ENCODE peak calls at places on chromosomes 3 and 15, in seven cellular contexts. C, T, G, Q, F, B and P are unnamed samples.

GRCh38 chr15:63221346-63221745 is 31.9 kb downstream of the RAB8B start:
- DNase-seq in C (no peak), T (no peak), G (no peak), Q (no peak), F (peak; percentile 75), B (peak; percentile 61), P (no peak)

GRCh38 chr3:136783708-136784191 is 31.6 kb upstream of the STAG1 start:
- DNase-seq in C (no peak), T (no peak), G (peak; percentile 25), Q (peak; percentile 53), F (peak; percentile 34), B (no peak), P (no peak)

GRCh38 chr3:187223799-187224198 is 26.5 kb downstream of the RTP1 start:
- DNase-seq in C (no peak), T (no peak), G (no peak), Q (peak; percentile 49), F (peak; percentile 71), B (no peak), P (no peak)

GRCh38 chr3:164486150-164486549 is 592.1 kb downstream of the SI start:
- DNase-seq in C (no peak), T (no peak), G (no peak), Q (peak; percentile 10), F (no peak), B (no peak), P (no peak)

GRCh38 chr15:74317820-74318375 is 49.5 kb downstream of the CYP11A1 start:
- DNase-seq in C (no peak), T (peak; percentile 48), G (peak; percentile 95), Q (peak; percentile 96), F (peak; percentile 11), B (peak; percentile 54), P (peak; percentile 89)

GRCh38 chr15:63380828-63381282 is 791 bp downstream of the CA12 start:
- DNase-seq in C (no peak), T (no peak), G (no peak), Q (no peak), F (no peak), B (peak; percentile 37), P (no peak)

GRCh38 chr3:134017490-134017889 is 12.2 kb downstream of the SLCO2A1 start:
- DNase-seq in C (no peak), T (no peak), G (no peak), Q (no peak), F (no peak), B (no peak), P (no peak)

GRCh38 chr3:44893097-44893496 is 18.7 kb downstream of the TGM4 start:
- DNase-seq in C (no peak), T (peak; percentile 43), G (peak; percentile 77), Q (peak; percentile 57), F (peak; percentile 66), B (no peak), P (no peak)

GRCh38 chr15:42619641-42620371 is 44.4 kb downstream of the STARD9 start:
- DNase-seq in C (no peak), T (no peak), G (peak; percentile 10), Q (no peak), F (no peak), B (no peak), P (no peak)

GRCh38 chr3:123792473-123793201 is 91.5 kb downstream of the MYLK start:
- DNase-seq in C (no peak), T (no peak), G (peak; percentile 46), Q (no peak), F (peak; percentile 81), B (no peak), P (no peak)

GRCh38 chr15:47983533-47983932 is 137.3 kb upstream of the SLC24A5 start:
- DNase-seq in C (no peak), T (no peak), G (no peak), Q (no peak), F (peak; percentile 13), B (no peak), P (no peak)
- TF ChIP-seq CTCF in C (peak; percentile 6), T (no peak), G (no peak), Q (no peak), F (peak; percentile 40), B (no peak), P (no peak)

DNA sequence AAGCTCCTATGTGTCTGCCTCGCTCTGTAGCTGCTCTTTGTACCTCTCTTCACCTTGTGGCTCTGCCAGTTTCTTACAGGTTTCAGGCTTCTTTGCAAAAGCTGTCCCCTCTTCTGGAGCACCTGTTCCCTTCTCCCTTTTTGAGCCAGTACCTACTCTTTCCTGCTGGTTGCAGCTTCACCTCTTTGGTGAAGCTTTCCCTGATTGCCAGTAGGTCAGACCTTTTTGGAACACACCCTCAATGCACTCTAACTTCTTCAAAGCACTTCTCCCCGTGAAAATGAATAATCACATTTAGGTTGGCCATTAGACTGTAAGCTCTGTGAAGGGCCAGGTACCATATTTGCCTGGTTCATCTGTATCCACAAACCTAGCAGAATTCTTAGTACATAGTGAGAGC is 60.3 kb downstream of the BHLHE40 start:
- DNase-seq in C (no peak), T (no peak), G (no peak), Q (no peak), F (no peak), B (no peak), P (no peak)
- TF ChIP-seq CTCF in C (no peak), T (no peak), G (no peak), Q (no peak), F (no peak), B (no peak), P (no peak)

GRCh38 chr3:152961323-152961722 is 126.4 kb downstream of the P2RY1 start:
- DNase-seq in C (peak; percentile 12), T (no peak), G (peak; percentile 34), Q (peak; percentile 55), F (peak; percentile 78), B (no peak), P (no peak)
- TF ChIP-seq CTCF in C (peak; percentile 22), T (no peak), G (peak; percentile 38), Q (peak; percentile 45), F (peak; percentile 83), B (no peak), P (peak; percentile 27)

GRCh38 chr3:170640737-170641171 is 54.9 kb upstream of the SLC7A14 start:
- DNase-seq in C (no peak), T (no peak), G (no peak), Q (no peak), F (no peak), B (no peak), P (no peak)

GRCh38 chr3:170642882-170643601 is 57.2 kb upstream of the SLC7A14 start:
- DNase-seq in C (no peak), T (no peak), G (no peak), Q (no peak), F (no peak), B (no peak), P (no peak)

GRCh38 chr3:170643831-170644230 is 58.0 kb upstream of the SLC7A14 start:
- DNase-seq in C (no peak), T (no peak), G (no peak), Q (no peak), F (no peak), B (no peak), P (peak; percentile 68)

GRCh38 chr3:170639003-170639402 is 53.1 kb upstream of the SLC7A14 start:
- DNase-seq in C (no peak), T (no peak), G (no peak), Q (no peak), F (no peak), B (no peak), P (no peak)

GRCh38 chr3:170641510-170642236 is 55.8 kb upstream of the SLC7A14 start:
- DNase-seq in C (no peak), T (no peak), G (no peak), Q (no peak), F (no peak), B (no peak), P (no peak)
- TF ChIP-seq CTCF in C (no peak), T (no peak), G (no peak), Q (no peak), F (no peak), B (no peak), P (no peak)

DNA sequence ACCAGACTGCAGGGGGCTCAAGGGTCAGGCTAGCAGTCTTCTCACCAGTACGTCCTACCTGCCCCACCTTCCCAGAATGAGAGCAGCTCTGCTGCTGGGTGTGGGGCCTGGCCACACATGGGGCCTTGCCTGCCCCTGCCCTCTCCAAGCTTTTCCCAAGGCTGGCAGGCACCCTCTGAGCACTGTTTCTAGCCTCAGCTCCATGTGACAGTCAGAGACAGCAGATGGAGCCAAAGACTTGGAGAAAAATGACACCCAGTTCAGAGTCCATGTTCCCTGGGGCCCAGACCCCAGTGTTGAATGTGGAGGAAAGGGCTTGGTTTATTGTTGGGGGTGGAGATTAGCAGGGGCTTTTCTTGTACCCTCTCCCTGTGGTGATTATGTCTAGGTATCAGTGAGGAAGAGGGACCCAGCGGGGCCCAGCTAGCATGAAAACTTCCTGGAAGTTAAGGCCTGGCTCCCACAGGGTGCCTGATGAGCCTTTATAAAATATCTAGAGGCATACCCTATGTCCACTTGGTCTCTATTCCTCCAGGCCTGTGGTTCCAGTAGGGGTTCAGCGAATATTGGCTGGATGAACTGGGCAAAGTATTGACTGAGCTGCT is 153.8 kb downstream of the EEFSEC start:
- DNase-seq in C (no peak), T (no peak), G (no peak), Q (peak; percentile 4), F (peak; percentile 7), B (no peak), P (peak; percentile 70)
- TF ChIP-seq CTCF in C (no peak), T (no peak), G (no peak), Q (peak; percentile 17), F (peak; percentile 37), B (no peak), P (peak; percentile 75)

GRCh38 chr15:26841514-26841913 is 25.3 kb upstream of the GABRA5 start:
- DNase-seq in C (no peak), T (no peak), G (no peak), Q (no peak), F (no peak), B (no peak), P (no peak)

GRCh38 chr15:26841941-26842340 is 24.9 kb upstream of the GABRA5 start:
- DNase-seq in C (no peak), T (no peak), G (no peak), Q (no peak), F (no peak), B (no peak), P (no peak)

GRCh38 chr15:26842391-26842790 is 24.5 kb upstream of the GABRA5 start:
- DNase-seq in C (no peak), T (no peak), G (no peak), Q (no peak), F (no peak), B (no peak), P (no peak)

GRCh38 chr15:26844901-26845300 is 22.0 kb upstream of the GABRA5 start:
- DNase-seq in C (no peak), T (no peak), G (no peak), Q (no peak), F (no peak), B (no peak), P (no peak)

DNA sequence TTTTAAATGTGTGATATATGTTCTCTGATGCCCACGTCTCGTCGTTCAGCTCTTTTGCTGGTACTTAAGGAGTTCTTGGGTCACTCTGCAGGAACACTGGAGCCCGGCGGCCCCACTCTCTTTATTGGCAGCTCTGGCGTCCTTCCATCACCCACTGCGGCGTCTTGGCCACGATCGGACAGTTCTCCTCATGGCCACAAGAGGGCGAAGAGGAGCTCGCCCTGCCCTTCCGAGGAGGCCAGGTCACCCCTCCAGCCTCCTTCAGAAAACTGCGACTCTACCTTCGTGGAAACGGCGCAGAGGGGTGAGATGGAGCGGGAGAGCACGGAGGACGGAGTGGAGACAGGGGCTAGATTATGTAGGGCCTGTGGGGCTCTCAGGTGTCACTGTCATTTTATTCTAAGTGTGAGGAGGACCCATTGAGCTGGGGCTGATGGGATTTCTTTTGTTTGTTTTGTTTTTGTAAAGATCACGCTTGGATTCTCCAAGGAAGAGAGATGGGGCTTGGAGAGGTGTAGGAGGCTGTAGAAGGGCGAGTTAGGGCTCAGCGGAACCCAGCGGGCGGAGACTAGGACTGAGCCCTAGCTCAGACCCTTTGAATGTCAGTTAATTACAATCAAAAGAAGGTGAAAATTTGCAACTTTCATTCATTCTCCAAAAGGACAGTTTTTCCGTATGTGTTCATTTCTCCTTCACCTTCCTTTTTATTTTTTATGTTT is 28.0 kb upstream of the GABRA5 start:
- DNase-seq in C (no peak), T (no peak), G (no peak), Q (no peak), F (peak; percentile 25), B (no peak), P (peak; percentile 54)
- TF ChIP-seq CTCF in C (peak; percentile 51), T (peak; percentile 41), G (peak; percentile 30), Q (peak; percentile 18), F (peak; percentile 69), B (no peak), P (peak; percentile 87)